ENCODE peak calls at places on chromosomes 5 and 9, in seven cellular contexts. K, G, T, U, P, L and O are unnamed samples.

GRCh38 chr9:110180713-110181434 is 27.1 kb downstream of the C9orf152 start:
- DNase-seq in K (no peak), G (no peak), T (no peak), U (peak; percentile 52), P (no peak), L (no peak), O (no peak)

GRCh38 chr9:75138260-75139040 is 50.1 kb downstream of the OSTF1 start:
- DNase-seq in K (no peak), G (no peak), T (no peak), U (no peak), P (no peak), L (no peak), O (no peak)

GRCh38 chr5:43941806-43942205 is 338.8 kb downstream of the NNT start:
- DNase-seq in K (no peak), G (no peak), T (no peak), U (no peak), P (no peak), L (no peak), O (no peak)

GRCh38 chr5:58077387-58077786 is 382.5 kb downstream of the PLK2 start:
- DNase-seq in K (no peak), G (no peak), T (no peak), U (no peak), P (no peak), L (no peak), O (peak; percentile 16)

GRCh38 chr9:127776195-127776918 is 2.1 kb downstream of the SH2D3C start:
- DNase-seq in K (no peak), G (peak; percentile 76), T (no peak), U (no peak), P (no peak), L (no peak), O (no peak)

GRCh38 chr9:112061152-112061740 is 113.9 kb downstream of the SUSD1 start:
- DNase-seq in K (peak; percentile 40), G (no peak), T (no peak), U (peak; percentile 97), P (peak; percentile 20), L (peak; percentile 67), O (no peak)

GRCh38 chr5:176438959-176439757 is 9.0 kb upstream of the FAF2 start:
- DNase-seq in K (no peak), G (no peak), T (no peak), U (no peak), P (no peak), L (no peak), O (no peak)

GRCh38 chr5:17088051-17088450 is 129.4 kb upstream of the BASP1 start:
- DNase-seq in K (no peak), G (no peak), T (no peak), U (no peak), P (no peak), L (no peak), O (no peak)

GRCh38 chr9:113654605-113655193 is 191.2 kb downstream of the RGS3 start:
- DNase-seq in K (no peak), G (no peak), T (no peak), U (no peak), P (no peak), L (peak; percentile 84), O (no peak)

GRCh38 chr9:129176786-129177442 is 1.1 kb downstream of the IER5L start:
- DNase-seq in K (peak; percentile 66), G (peak; percentile 64), T (no peak), U (peak; percentile 55), P (peak; percentile 56), L (peak; percentile 77), O (peak; percentile 36)

GRCh38 chr9:26043431-26043830 is 365.2 kb upstream of the TUSC1 start:
- DNase-seq in K (no peak), G (no peak), T (no peak), U (no peak), P (no peak), L (no peak), O (no peak)

GRCh38 chr9:86022687-86023266 is 76.6 kb downstream of the GOLM1 start:
- DNase-seq in K (no peak), G (no peak), T (no peak), U (no peak), P (no peak), L (no peak), O (no peak)

GRCh38 chr5:59863777-59864176 is 29.7 kb downstream of the PDE4D start:
- DNase-seq in K (no peak), G (no peak), T (no peak), U (no peak), P (no peak), L (no peak), O (no peak)

GRCh38 chr9:94717656-94718225 is 8.8 kb upstream of the AOPEP start:
- DNase-seq in K (no peak), G (no peak), T (no peak), U (no peak), P (no peak), L (no peak), O (no peak)
- H3K27ac ChIP-seq in K (no peak overlapping the region), G (no peak overlapping the region), T (no peak overlapping the region), U (no peak overlapping the region), P (no peak overlapping the region), L (no peak overlapping the region), O (no peak overlapping the region)

GRCh38 chr5:41156739-41157138 is 56.6 kb downstream of the C6 start:
- DNase-seq in K (no peak), G (no peak), T (no peak), U (no peak), P (no peak), L (no peak), O (no peak)
- H3K27ac ChIP-seq in K (no peak overlapping the region), G (no peak overlapping the region), T (no peak overlapping the region), U (no peak overlapping the region), P (no peak overlapping the region), L (no peak overlapping the region), O (no peak overlapping the region)

GRCh38 chr9:120867676-120868338 is 9.2 kb downstream of the PHF19 start:
- DNase-seq in K (no peak), G (no peak), T (no peak), U (no peak), P (no peak), L (no peak), O (no peak)

GRCh38 chr9:120869726-120870125 is 7.3 kb downstream of the PHF19 start:
- DNase-seq in K (no peak), G (no peak), T (no peak), U (no peak), P (peak; percentile 16), L (no peak), O (no peak)

GRCh38 chr9:120868676-120869359 is 8.2 kb downstream of the PHF19 start:
- DNase-seq in K (peak; percentile 98), G (peak; percentile 98), T (peak; percentile 89), U (peak; percentile 99), P (peak; percentile 99), L (peak; percentile 97), O (peak; percentile 96)

GRCh38 chr9:120869360-120869687 is 7.7 kb downstream of the PHF19 start:
- DNase-seq in K (no peak), G (no peak), T (no peak), U (no peak), P (no peak), L (no peak), O (no peak)

GRCh38 chr9:120868339-120868675 is 8.7 kb downstream of the PHF19 start:
- DNase-seq in K (no peak), G (no peak), T (no peak), U (no peak), P (no peak), L (no peak), O (no peak)
- H3K27ac ChIP-seq in K (peak overlapping the region; percentile 90), G (peak overlapping the region; percentile 32), T (peak overlapping the region; percentile 85), U (peak overlapping the region; percentile 84), P (peak overlapping the region; percentile 78), L (peak overlapping the region; percentile 82), O (peak overlapping the region; percentile 82)

DNA sequence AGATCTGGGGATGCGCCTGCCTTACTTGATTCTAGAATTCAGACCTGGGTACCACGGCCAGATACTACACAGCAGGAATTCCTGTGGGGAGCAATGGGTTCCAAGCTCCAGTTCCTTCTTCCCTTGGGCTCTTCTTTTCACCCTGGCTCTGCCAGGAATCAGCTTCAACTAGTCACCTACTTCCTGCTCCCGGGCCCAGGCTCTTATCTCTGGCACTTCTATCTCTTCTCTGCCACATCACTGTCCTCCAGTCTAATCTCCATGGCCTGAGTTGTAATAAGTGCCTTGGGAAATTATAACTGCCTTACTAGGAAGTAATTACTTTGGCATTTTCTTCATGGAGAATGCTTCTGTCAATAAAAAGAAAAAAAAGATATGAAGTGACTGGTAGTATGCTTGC is 26.2 kb upstream of the SERINC5 start:
- DNase-seq in K (no peak), G (no peak), T (no peak), U (no peak), P (no peak), L (no peak), O (no peak)
- H3K27ac ChIP-seq in K (no peak overlapping the region), G (no peak overlapping the region), T (no peak overlapping the region), U (no peak overlapping the region), P (no peak overlapping the region), L (no peak overlapping the region), O (peak overlapping the region; percentile 15)